ENCODE peak calls at places on chromosomes 16 and 17, in seven cellular contexts. V is HCT116; J is activated T-cell treated with anti-CD3 and anti-CD28 coated beads for 1 hour; Z is lung microvascular endothelial cell; N is caudate nucleus; Q is anterior cingulate cortex; W is activated CD4-positive, alpha-beta T cell treated with anti-CD3 and anti-CD28 coated beads, Interleukin-2, amount 10 ng/mL, durations not matched to agents 24 days and 14 days. C is an unnamed sample.

GRCh38 chr17:74165811-74166365 is 37.6 kb upstream of the RPL38 start:
- DNase-seq in Z (no peak), N (no peak), V (no peak), W (no peak), Q (no peak), J (no peak), C (no peak)

GRCh38 chr17:28725660-28726395 is at the start of gene TLCD1:
- DNase-seq in Z (no peak), J (peak), Q (no peak), W (peak), N (no peak), V (no peak), C (peak)

GRCh38 chr16:66996324-66996982 is 8.1 kb downstream of the CES4A start:
- DNase-seq in N (no peak), J (no peak), W (no peak), V (no peak), Z (peak), Q (no peak), C (no peak)

GRCh38 chr17:70172921-70173320 is 3.6 kb downstream of the KCNJ2 start:
- DNase-seq in J (no peak), N (no peak), W (no peak), V (no peak), Z (no peak), Q (no peak), C (no peak)

GRCh38 chr17:3889613-3890012 is 3.2 kb downstream of the CAMKK1 start:
- DNase-seq in N (no peak), Q (no peak), V (no peak), W (no peak), J (no peak), Z (no peak), C (no peak)

GRCh38 chr16:27860091-27860490 is 203.4 kb downstream of the GSG1L start:
- DNase-seq in J (no peak), Q (no peak), W (no peak), N (no peak), V (no peak), Z (no peak), C (no peak)

GRCh38 chr17:64174686-64175456 is 44.9 kb upstream of the ERN1 start:
- DNase-seq in W (no peak), J (no peak), N (no peak), V (no peak), Z (peak), Q (no peak), C (no peak)

GRCh38 chr17:67608691-67609090 is 109.0 kb upstream of the NOL11 start:
- DNase-seq in V (no peak), Q (no peak), J (no peak), Z (peak), N (no peak), W (no peak), C (no peak)

GRCh38 chr16:1961651-1962067 is 2.3 kb downstream of the NDUFB10 start:
- DNase-seq in V (no peak), Z (no peak), J (no peak), W (no peak), Q (no peak), N (no peak), C (no peak)

GRCh38 chr17:29929006-29929543 is 953 bp downstream of the SSH2 start:
- DNase-seq in Q (no peak), J (no peak), V (no peak), Z (peak), N (no peak), W (peak), C (no peak)

GRCh38 chr16:46621902-46622676 is 910 bp upstream of the SHCBP1 start:
- DNase-seq in V (no peak), W (no peak), J (no peak), Z (no peak), N (no peak), Q (no peak), C (no peak)

GRCh38 chr16:77569406-77569805 is 134.6 kb upstream of the ADAMTS18 start:
- DNase-seq in W (no peak), N (no peak), Q (no peak), J (no peak), Z (peak), V (no peak), C (no peak)

GRCh38 chr17:72953621-72954020 is 138.9 kb downstream of the SLC39A11 start:
- DNase-seq in Q (no peak), W (no peak), Z (no peak), V (peak), N (no peak), J (no peak), C (no peak)

GRCh38 chr17:47229535-47230443 is 20.6 kb downstream of the MYL4 start:
- DNase-seq in Q (no peak), V (peak), Z (peak), W (peak), N (no peak), J (peak), C (peak)

GRCh38 chr16:69315486-69316311 is 4.5 kb downstream of the VPS4A start:
- DNase-seq in Q (no peak), W (no peak), J (no peak), N (no peak), Z (no peak), V (no peak), C (no peak)